ENCODE peak calls at places on chromosomes 3 and 15, in four cellular contexts. Q is A549; Z is activated T-cell treated with anti-CD3 and anti-CD28 coated beads, Interleukin-2, amount 50 U/mL, for 72 hours; S is T-helper 17 cell. E is an unnamed sample.

GRCh38 chr3:61650276-61650675 is 88.9 kb downstream of the PTPRG start:
- DNase-seq in S (no peak), Z (no peak), Q (no peak), E (no peak)

GRCh38 chr15:81106560-81106959 is 27.5 kb upstream of the CFAP161 start:
- DNase-seq in S (no peak), Q (peak), Z (peak), E (peak)

GRCh38 chr3:153290278-153291015 is 128.4 kb downstream of the RAP2B start:
- DNase-seq in S (no peak), Q (peak), Z (no peak), E (no peak)

GRCh38 chr3:119912220-119912619 is 130.3 kb downstream of the NR1I2 start:
- DNase-seq in Q (no peak), Z (peak), S (no peak), E (no peak)

GRCh38 chr3:45781271-45781670 is 15.1 kb downstream of the SLC6A20 start:
- DNase-seq in S (no peak), Q (no peak), Z (no peak), E (peak)

GRCh38 chr15:75573643-75574384 is 5.3 kb downstream of the PTPN9 start:
- DNase-seq in Z (no peak), S (no peak), Q (no peak), E (no peak)

GRCh38 chr3:45993421-45994027 is 2.1 kb downstream of the FYCO1 start:
- DNase-seq in Z (peak), S (peak), Q (no peak), E (no peak)

GRCh38 chr3:45906681-45907220 is 20.4 kb downstream of the CCR9 start:
- DNase-seq in Q (no peak), S (no peak), Z (no peak), E (peak)

GRCh38 chr3:133536635-133536980 is 36.9 kb upstream of the CDV3 start:
- DNase-seq in Q (no peak), S (no peak), Z (no peak), E (no peak)

GRCh38 chr3:177281292-177281942 is 84.1 kb upstream of the TBL1XR1 start:
- DNase-seq in S (no peak), Q (no peak), Z (no peak), E (no peak)

GRCh38 chr3:177300842-177301241 is 103.6 kb upstream of the TBL1XR1 start:
- DNase-seq in Z (no peak), Q (no peak), S (no peak), E (no peak)

GRCh38 chr3:69161587-69162196 is 39.3 kb upstream of the LMOD3 start:
- DNase-seq in Q (peak), Z (peak), S (no peak), E (no peak)

GRCh38 chr3:69838217-69838616 is 99.0 kb downstream of the MITF start:
- DNase-seq in S (no peak), Z (no peak), Q (no peak), E (no peak)

GRCh38 chr3:155029941-155030340 is 50.2 kb upstream of the MME start:
- DNase-seq in Q (no peak), S (no peak), Z (no peak), E (no peak)

GRCh38 chr3:193572426-193572908 is 17.8 kb upstream of the ATP13A4 start:
- DNase-seq in Z (peak), S (no peak), Q (peak), E (peak)

GRCh38 chr3:87867001-87867400 is 191.8 kb downstream of the CGGBP1 start:
- DNase-seq in Q (no peak), S (no peak), Z (no peak), E (no peak)

GRCh38 chr15:57477736-57478522 is 101.6 kb downstream of the CGNL1 start:
- DNase-seq in Z (no peak), S (no peak), Q (no peak), E (no peak)

GRCh38 chr15:31489801-31490646 is 163.4 kb downstream of the KLF13 start:
- DNase-seq in Z (no peak), S (no peak), Q (peak), E (peak)

GRCh38 chr15:38050529-38050928 is 116.1 kb downstream of the TMCO5A start:
- DNase-seq in Q (no peak), Z (no peak), S (no peak), E (no peak)